ENCODE peak calls at places on chromosomes 13 and 19, in six cellular contexts. One of them, this sample, is unnamed.

GRCh38 chr19:55353803-55354697 is 469 bp downstream of the COX6B2 start:
- DNase-seq in glutamatergic neuron: peak
- DNase-seq in sciatic nerve: peak
- DNase-seq in GM04504: no peak
- DNase-seq in AG10803: no peak
- DNase-seq in NCI-H510A treated with DMSO at 0.1 percent for 48 hours: peak
- DNase-seq in this sample: peak

GRCh38 chr19:5993516-5994406 is 15.8 kb upstream of the RANBP3 start:
- DNase-seq in glutamatergic neuron: peak
- DNase-seq in sciatic nerve: no peak
- DNase-seq in GM04504: no peak
- DNase-seq in AG10803: peak
- DNase-seq in NCI-H510A treated with DMSO at 0.1 percent for 48 hours: no peak
- DNase-seq in this sample: no peak

GRCh38 chr19:42528354-42529247 is at the start of gene CEACAM1:
- DNase-seq in glutamatergic neuron: no peak
- DNase-seq in sciatic nerve: no peak
- DNase-seq in GM04504: no peak
- DNase-seq in AG10803: no peak
- DNase-seq in NCI-H510A treated with DMSO at 0.1 percent for 48 hours: no peak
- DNase-seq in this sample: no peak

GRCh38 chr19:13868663-13869062 is 8.3 kb upstream of the NANOS3 start:
- DNase-seq in glutamatergic neuron: no peak
- DNase-seq in sciatic nerve: no peak
- DNase-seq in GM04504: no peak
- DNase-seq in AG10803: no peak
- DNase-seq in NCI-H510A treated with DMSO at 0.1 percent for 48 hours: no peak
- DNase-seq in this sample: no peak

GRCh38 chr19:16266586-16266942 is 58.1 kb upstream of the KLF2 start:
- DNase-seq in glutamatergic neuron: no peak
- DNase-seq in sciatic nerve: no peak
- DNase-seq in GM04504: no peak
- DNase-seq in AG10803: no peak
- DNase-seq in NCI-H510A treated with DMSO at 0.1 percent for 48 hours: no peak
- DNase-seq in this sample: no peak

GRCh38 chr13:91904597-91904996 is 506.2 kb downstream of the GPC5 start:
- DNase-seq in glutamatergic neuron: no peak
- DNase-seq in sciatic nerve: no peak
- DNase-seq in GM04504: no peak
- DNase-seq in AG10803: no peak
- DNase-seq in NCI-H510A treated with DMSO at 0.1 percent for 48 hours: no peak
- DNase-seq in this sample: no peak

GRCh38 chr19:280541-281007 is 10.6 kb downstream of the PLPP2 start:
- DNase-seq in glutamatergic neuron: peak
- DNase-seq in sciatic nerve: no peak
- DNase-seq in GM04504: no peak
- DNase-seq in AG10803: no peak
- DNase-seq in NCI-H510A treated with DMSO at 0.1 percent for 48 hours: no peak
- DNase-seq in this sample: no peak

GRCh38 chr19:37902668-37903067 is 3.7 kb downstream of the WDR87 start:
- DNase-seq in glutamatergic neuron: peak
- DNase-seq in sciatic nerve: peak
- DNase-seq in GM04504: peak
- DNase-seq in AG10803: peak
- DNase-seq in NCI-H510A treated with DMSO at 0.1 percent for 48 hours: peak
- DNase-seq in this sample: peak